ENCODE peak calls at places on chromosomes 2 and 18, in seven cellular contexts. One of them, this sample, is unnamed.

GRCh38 chr18:10406172-10406663 is 48.2 kb upstream of the APCDD1 start:
- DNase-seq in IMR-90: no peak
- DNase-seq in neuronal stem cell: no peak
- DNase-seq in mesendoderm: peak; percentile 97
- DNase-seq in H1: no peak
- DNase-seq in H9: peak; percentile 68
- DNase-seq in trophoblast cell: no peak
- DNase-seq in this sample: no peak

GRCh38 chr18:49612515-49613033 is 50.7 kb downstream of the LIPG start:
- DNase-seq in trophoblast cell: no peak
- DNase-seq in H1: peak; percentile 56
- DNase-seq in mesendoderm: peak; percentile 80
- DNase-seq in IMR-90: no peak
- DNase-seq in H9: peak; percentile 78
- DNase-seq in neuronal stem cell: no peak
- DNase-seq in this sample: no peak

GRCh38 chr18:23266717-23267446 is 131.6 kb downstream of the CABLES1 start:
- DNase-seq in mesendoderm: no peak
- DNase-seq in trophoblast cell: no peak
- DNase-seq in H9: no peak
- DNase-seq in H1: no peak
- DNase-seq in neuronal stem cell: no peak
- DNase-seq in IMR-90: no peak
- DNase-seq in this sample: no peak

GRCh38 chr18:49368876-49369440 is 91.5 kb downstream of the DYM start:
- DNase-seq in mesendoderm: peak; percentile 4
- DNase-seq in trophoblast cell: no peak
- DNase-seq in H1: no peak
- DNase-seq in H9: peak; percentile 35
- DNase-seq in neuronal stem cell: no peak
- DNase-seq in IMR-90: no peak
- DNase-seq in this sample: no peak

GRCh38 chr2:230749111-230749510 is 36.5 kb downstream of the CAB39 start:
- DNase-seq in H1: no peak
- DNase-seq in H9: no peak
- DNase-seq in neuronal stem cell: no peak
- DNase-seq in mesendoderm: peak; percentile 52
- DNase-seq in IMR-90: peak; percentile 67
- DNase-seq in trophoblast cell: no peak
- DNase-seq in this sample: peak; percentile 67

GRCh38 chr2:55779459-55780421 is 86.1 kb upstream of the PNPT1 start:
- DNase-seq in H1: no peak
- DNase-seq in neuronal stem cell: no peak
- DNase-seq in mesendoderm: peak; percentile 85
- DNase-seq in trophoblast cell: peak; percentile 91
- DNase-seq in H9: no peak
- DNase-seq in IMR-90: peak; percentile 82
- DNase-seq in this sample: peak; percentile 61

GRCh38 chr2:151922845-151923666 is 94.8 kb upstream of the ARL5A start:
- DNase-seq in neuronal stem cell: no peak
- DNase-seq in mesendoderm: no peak
- DNase-seq in H1: no peak
- DNase-seq in IMR-90: no peak
- DNase-seq in trophoblast cell: peak; percentile 80
- DNase-seq in H9: no peak
- DNase-seq in this sample: no peak

GRCh38 chr2:25692143-25692542 is 18.8 kb upstream of the DTNB start:
- DNase-seq in H1: no peak
- DNase-seq in IMR-90: no peak
- DNase-seq in neuronal stem cell: no peak
- DNase-seq in trophoblast cell: no peak
- DNase-seq in H9: no peak
- DNase-seq in mesendoderm: peak; percentile 71
- DNase-seq in this sample: no peak

GRCh38 chr2:74333175-74333574 is 10.0 kb downstream of the SLC4A5 start:
- DNase-seq in neuronal stem cell: no peak
- DNase-seq in H9: peak; percentile 40
- DNase-seq in mesendoderm: peak; percentile 60
- DNase-seq in H1: peak; percentile 49
- DNase-seq in IMR-90: peak; percentile 31
- DNase-seq in trophoblast cell: peak; percentile 44
- DNase-seq in this sample: peak; percentile 45

GRCh38 chr2:18623782-18624181 is 34.4 kb upstream of the NT5C1B start:
- DNase-seq in trophoblast cell: peak; percentile 51
- DNase-seq in neuronal stem cell: no peak
- DNase-seq in H1: no peak
- DNase-seq in IMR-90: peak; percentile 72
- DNase-seq in mesendoderm: no peak
- DNase-seq in H9: no peak
- DNase-seq in this sample: peak; percentile 48

GRCh38 chr2:218332920-218333645 is 23.6 kb upstream of the CATIP start:
- DNase-seq in trophoblast cell: peak; percentile 10
- DNase-seq in IMR-90: no peak
- DNase-seq in mesendoderm: no peak
- DNase-seq in H9: no peak
- DNase-seq in H1: no peak
- DNase-seq in neuronal stem cell: no peak
- DNase-seq in this sample: peak; percentile 36

GRCh38 chr2:9158786-9159779 is 47.5 kb upstream of the ASAP2 start:
- DNase-seq in mesendoderm: no peak
- DNase-seq in IMR-90: no peak
- DNase-seq in trophoblast cell: no peak
- DNase-seq in H9: no peak
- DNase-seq in H1: no peak
- DNase-seq in neuronal stem cell: no peak
- DNase-seq in this sample: no peak

GRCh38 chr2:98269274-98269673 is 77.0 kb upstream of the CNGA3 start:
- DNase-seq in IMR-90: peak; percentile 63
- DNase-seq in H1: no peak
- DNase-seq in mesendoderm: peak; percentile 86
- DNase-seq in trophoblast cell: peak; percentile 82
- DNase-seq in H9: peak; percentile 46
- DNase-seq in neuronal stem cell: peak; percentile 36
- DNase-seq in this sample: peak; percentile 71

DNA sequence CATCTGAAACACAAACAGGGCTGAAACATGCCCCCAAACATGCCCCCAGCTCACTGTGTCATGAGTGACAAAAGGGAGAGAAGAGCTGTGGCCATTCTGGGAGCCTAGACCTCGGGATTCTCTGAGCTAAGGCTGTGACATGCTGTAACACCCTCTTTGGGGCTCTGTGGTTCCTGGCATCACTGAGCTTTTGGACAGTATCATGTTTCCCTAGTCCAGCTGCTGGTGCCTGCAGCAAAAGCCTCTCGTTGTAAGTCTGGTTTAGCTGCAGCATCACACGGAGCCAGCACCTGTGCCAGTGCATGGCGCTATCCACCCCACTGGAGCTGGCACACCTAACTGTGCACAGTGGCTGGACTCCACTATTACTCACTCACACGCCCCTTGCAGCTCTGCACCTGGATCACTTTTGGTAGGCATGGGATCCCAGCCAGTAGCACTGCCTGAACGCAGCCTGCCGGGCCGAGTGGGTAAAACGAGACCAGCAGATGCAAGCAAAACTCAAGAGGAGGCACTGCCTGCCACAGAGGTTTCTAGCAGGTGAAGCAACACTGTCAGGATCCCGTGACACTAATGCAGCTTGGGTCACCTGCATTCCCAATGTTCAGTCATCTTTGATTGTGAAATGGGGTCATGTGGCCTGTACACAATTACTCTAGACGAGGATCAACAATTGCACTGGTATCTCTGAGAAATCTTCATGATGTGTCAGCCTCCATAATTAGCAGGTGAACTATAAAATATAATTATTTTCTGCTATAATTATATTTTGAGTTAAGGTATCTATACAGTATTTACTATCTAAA is 547.2 kb downstream of the ZNF804A start:
- DNase-seq in IMR-90: no peak
- DNase-seq in H9: no peak
- DNase-seq in trophoblast cell: peak; percentile 54
- DNase-seq in neuronal stem cell: no peak
- DNase-seq in mesendoderm: no peak
- DNase-seq in H1: no peak
- DNase-seq in this sample: no peak
- H3K23ac ChIP-seq in IMR-90: no peak overlapping the region
- H3K23ac ChIP-seq in H9: no peak overlapping the region
- H3K23ac ChIP-seq in trophoblast cell: no peak overlapping the region
- H3K23ac ChIP-seq in neuronal stem cell: no peak overlapping the region
- H3K23ac ChIP-seq in mesendoderm: no peak overlapping the region
- H3K23ac ChIP-seq in H1: no peak overlapping the region
- H3K23ac ChIP-seq in this sample: no peak overlapping the region

GRCh38 chr2:38121481-38121880 is 45.5 kb upstream of the CYP1B1 start:
- DNase-seq in neuronal stem cell: no peak
- DNase-seq in H1: no peak
- DNase-seq in IMR-90: no peak
- DNase-seq in mesendoderm: no peak
- DNase-seq in trophoblast cell: no peak
- DNase-seq in H9: no peak
- DNase-seq in this sample: no peak

GRCh38 chr2:38116762-38117161 is 40.8 kb upstream of the CYP1B1 start:
- DNase-seq in IMR-90: peak; percentile 54
- DNase-seq in trophoblast cell: peak; percentile 19
- DNase-seq in H1: no peak
- DNase-seq in mesendoderm: no peak
- DNase-seq in neuronal stem cell: no peak
- DNase-seq in H9: no peak
- DNase-seq in this sample: no peak

GRCh38 chr2:38122344-38122743 is 46.4 kb upstream of the CYP1B1 start:
- DNase-seq in H1: no peak
- DNase-seq in mesendoderm: no peak
- DNase-seq in H9: no peak
- DNase-seq in trophoblast cell: peak; percentile 50
- DNase-seq in IMR-90: no peak
- DNase-seq in neuronal stem cell: no peak
- DNase-seq in this sample: no peak

GRCh38 chr2:38123862-38124261 is 47.9 kb upstream of the CYP1B1 start:
- DNase-seq in mesendoderm: no peak
- DNase-seq in trophoblast cell: no peak
- DNase-seq in IMR-90: no peak
- DNase-seq in H9: no peak
- DNase-seq in H1: no peak
- DNase-seq in neuronal stem cell: no peak
- DNase-seq in this sample: no peak

GRCh38 chr2:38120829-38121228 is 44.9 kb upstream of the CYP1B1 start:
- DNase-seq in trophoblast cell: peak; percentile 51
- DNase-seq in mesendoderm: no peak
- DNase-seq in neuronal stem cell: no peak
- DNase-seq in IMR-90: no peak
- DNase-seq in H9: no peak
- DNase-seq in H1: no peak
- DNase-seq in this sample: no peak
- H3K18ac ChIP-seq in trophoblast cell: no peak overlapping the region
- H3K18ac ChIP-seq in mesendoderm: no peak overlapping the region
- H3K18ac ChIP-seq in neuronal stem cell: no peak overlapping the region
- H3K18ac ChIP-seq in IMR-90: no peak overlapping the region
- H3K18ac ChIP-seq in H9: no peak overlapping the region
- H3K18ac ChIP-seq in H1: no peak overlapping the region
- H3K18ac ChIP-seq in this sample: no peak overlapping the region

GRCh38 chr2:176114930-176115625 is 1.5 kb upstream of the HOXD10 start:
- DNase-seq in H9: peak; percentile 62
- DNase-seq in trophoblast cell: no peak
- DNase-seq in IMR-90: no peak
- DNase-seq in H1: no peak
- DNase-seq in mesendoderm: no peak
- DNase-seq in neuronal stem cell: no peak
- DNase-seq in this sample: no peak

GRCh38 chr2:176115883-176116813 is at the start of gene HOXD10:
- DNase-seq in mesendoderm: peak; percentile 88
- DNase-seq in H1: peak; percentile 82
- DNase-seq in IMR-90: no peak
- DNase-seq in H9: peak; percentile 86
- DNase-seq in neuronal stem cell: no peak
- DNase-seq in trophoblast cell: peak; percentile 30
- DNase-seq in this sample: no peak

GRCh38 chr2:176118606-176119370 is 2.2 kb downstream of the HOXD10 start:
- DNase-seq in IMR-90: no peak
- DNase-seq in trophoblast cell: peak; percentile 43
- DNase-seq in H1: peak; percentile 69
- DNase-seq in H9: peak; percentile 71
- DNase-seq in mesendoderm: peak; percentile 84
- DNase-seq in neuronal stem cell: no peak
- DNase-seq in this sample: no peak

GRCh38 chr2:176117823-176118376 is 1.3 kb downstream of the HOXD10 start:
- DNase-seq in H9: peak; percentile 17
- DNase-seq in mesendoderm: no peak
- DNase-seq in trophoblast cell: no peak
- DNase-seq in H1: no peak
- DNase-seq in IMR-90: no peak
- DNase-seq in neuronal stem cell: no peak
- DNase-seq in this sample: no peak

DNA sequence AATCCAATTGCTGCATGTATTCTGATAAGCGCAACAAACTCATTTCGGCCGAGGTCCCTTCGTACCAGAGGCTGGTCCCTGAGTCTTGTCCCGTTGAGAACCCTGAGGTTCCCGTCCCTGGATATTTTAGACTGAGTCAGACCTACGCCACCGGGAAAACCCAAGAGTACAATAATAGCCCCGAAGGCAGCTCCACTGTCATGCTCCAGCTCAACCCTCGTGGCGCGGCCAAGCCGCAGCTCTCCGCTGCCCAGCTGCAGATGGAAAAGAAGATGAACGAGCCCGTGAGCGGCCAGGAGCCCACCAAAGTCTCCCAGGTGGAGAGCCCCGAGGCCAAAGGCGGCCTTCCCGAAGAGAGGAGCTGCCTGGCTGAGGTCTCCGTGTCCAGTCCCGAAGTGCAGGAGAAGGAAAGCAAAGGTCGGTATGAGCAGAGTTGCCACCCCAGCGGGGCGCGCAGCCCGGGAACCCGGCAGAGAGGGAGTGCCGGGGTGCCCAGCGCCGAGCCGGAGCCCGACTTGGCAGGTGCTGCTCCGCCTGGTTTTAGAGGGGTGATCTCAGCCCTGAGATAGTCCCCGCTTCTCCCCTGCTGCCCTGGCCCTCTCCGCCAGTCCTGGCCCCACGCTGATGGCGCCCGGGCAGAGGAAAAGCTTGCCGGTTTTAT is 714 bp downstream of the HOXD10 start:
- DNase-seq in neuronal stem cell: no peak
- DNase-seq in IMR-90: no peak
- DNase-seq in H9: peak; percentile 28
- DNase-seq in mesendoderm: no peak
- DNase-seq in trophoblast cell: no peak
- DNase-seq in H1: no peak
- DNase-seq in this sample: no peak
- H3K9ac ChIP-seq in neuronal stem cell: no peak overlapping the region
- H3K9ac ChIP-seq in IMR-90: no peak overlapping the region
- H3K9ac ChIP-seq in H9: no peak overlapping the region
- H3K9ac ChIP-seq in mesendoderm: no peak overlapping the region
- H3K9ac ChIP-seq in trophoblast cell: no peak overlapping the region
- H3K9ac ChIP-seq in H1: no peak overlapping the region
- H3K9ac ChIP-seq in this sample: no peak overlapping the region

DNA sequence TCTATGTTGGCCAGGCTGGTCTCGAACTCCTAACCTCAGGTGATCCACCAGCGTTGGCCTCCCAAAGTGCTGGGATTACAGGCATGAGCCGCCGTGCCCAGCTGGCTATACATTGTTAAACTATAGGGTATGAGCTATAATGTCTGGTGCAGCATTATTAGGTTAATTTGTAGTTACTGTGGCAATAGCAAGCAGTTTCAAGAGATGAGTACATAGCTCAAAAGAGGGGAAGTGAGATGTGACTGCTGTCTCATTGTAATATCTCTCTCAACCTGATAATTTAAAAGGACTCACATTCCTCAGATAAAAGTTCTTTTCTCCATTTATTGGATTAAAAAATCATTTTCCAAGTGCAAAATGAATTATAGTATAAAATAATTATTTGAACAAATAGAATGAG is 116.4 kb downstream of the INO80D start:
- DNase-seq in trophoblast cell: no peak
- DNase-seq in H9: no peak
- DNase-seq in IMR-90: no peak
- DNase-seq in mesendoderm: no peak
- DNase-seq in H1: no peak
- DNase-seq in neuronal stem cell: no peak
- DNase-seq in this sample: no peak
- H3K23ac ChIP-seq in trophoblast cell: no peak overlapping the region
- H3K23ac ChIP-seq in H9: no peak overlapping the region
- H3K23ac ChIP-seq in IMR-90: no peak overlapping the region
- H3K23ac ChIP-seq in mesendoderm: no peak overlapping the region
- H3K23ac ChIP-seq in H1: no peak overlapping the region
- H3K23ac ChIP-seq in neuronal stem cell: no peak overlapping the region
- H3K23ac ChIP-seq in this sample: no peak overlapping the region

This sample was measured in mesenchymal stem cell.